ENCODE peak calls at places on chromosomes 6 and 20, in five cellular contexts. G is mucosa of descending colon, K is AG09309, J is H1, Z is PC-3. C is an unnamed sample.

GRCh38 chr20:10119336-10119735 is 84.5 kb downstream of the ANKEF1 start:
- DNase-seq in K (no peak), J (no peak), G (no peak), Z (no peak), C (no peak)

GRCh38 chr6:79947191-79948173 is at the start of gene ELOVL4:
- DNase-seq in K (peak), J (peak), Z (peak), G (peak), C (no peak)

GRCh38 chr20:46307139-46307998 is 929 bp downstream of the CDH22 start:
- DNase-seq in K (no peak), Z (peak), G (peak), J (peak), C (no peak)

GRCh38 chr6:4185419-4185818 is 50.0 kb upstream of the ECI2 start:
- DNase-seq in Z (no peak), J (no peak), G (no peak), K (no peak), C (no peak)

GRCh38 chr6:136566007-136566487 is 15.8 kb upstream of the MAP7 start:
- DNase-seq in J (no peak), G (peak), Z (peak), K (no peak), C (no peak)

GRCh38 chr20:46406986-46407670 is 713 bp upstream of the ELMO2 start:
- DNase-seq in J (no peak), Z (peak), G (peak), K (no peak), C (no peak)

GRCh38 chr6:46098678-46099077 is 31.1 kb upstream of the ENPP4 start:
- DNase-seq in G (peak), K (no peak), Z (peak), J (no peak), C (no peak)

GRCh38 chr6:139904158-139904533 is 529.7 kb upstream of the CITED2 start:
- DNase-seq in G (no peak), J (no peak), K (no peak), Z (no peak), C (no peak)

GRCh38 chr6:148463671-148464070 is 121.0 kb downstream of the SASH1 start:
- DNase-seq in Z (no peak), G (no peak), J (no peak), K (no peak), C (no peak)

GRCh38 chr6:163579111-163579879 is 164.8 kb downstream of the QKI start:
- DNase-seq in G (no peak), Z (no peak), J (no peak), K (no peak), C (no peak)

GRCh38 chr20:11195169-11195568 is 521.4 kb upstream of the JAG1 start:
- DNase-seq in G (peak), J (no peak), Z (no peak), K (no peak), C (no peak)

GRCh38 chr6:18509871-18510643 is 122.9 kb downstream of the RNF144B start:
- DNase-seq in G (no peak), J (no peak), Z (no peak), K (peak), C (no peak)

GRCh38 chr6:35049885-35050284 is 91.3 kb downstream of the TCP11 start:
- DNase-seq in K (peak), J (no peak), Z (no peak), G (peak), C (peak)

GRCh38 chr20:50731930-50732690 is 730 bp downstream of the PARD6B start:
- DNase-seq in J (no peak), G (no peak), Z (peak), K (no peak), C (no peak)

GRCh38 chr6:3696525-3696924 is 55.0 kb downstream of the PXDC1 start:
- DNase-seq in K (no peak), G (no peak), J (no peak), Z (no peak), C (no peak)

GRCh38 chr6:161480416-161481165 is 206.7 kb upstream of the AGPAT4 start:
- DNase-seq in G (no peak), Z (no peak), J (no peak), K (no peak), C (no peak)

DNA sequence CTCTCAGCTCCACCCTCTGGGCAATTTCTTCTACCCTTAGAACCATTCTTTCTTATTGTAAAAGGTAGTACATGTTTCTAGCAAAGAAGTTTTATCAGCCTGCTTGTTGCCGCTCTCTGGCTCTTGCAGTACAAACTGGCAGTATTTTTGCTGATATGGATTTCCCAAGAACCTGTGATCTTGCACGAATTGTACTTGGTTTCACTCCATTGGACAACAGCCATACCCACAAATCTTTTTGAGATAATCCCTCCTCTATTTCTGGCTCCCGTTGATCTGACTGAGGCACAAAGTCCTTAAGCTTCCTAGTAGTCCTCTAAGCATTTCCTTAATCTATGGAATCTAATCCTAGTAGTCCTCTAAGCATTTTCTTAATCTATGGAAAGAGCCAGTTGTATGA is 487.0 kb upstream of the PTCHD4 start:
- DNase-seq in K (no peak), Z (no peak), G (no peak), J (no peak), C (no peak)
- TF ChIP-seq CTCF in K (no peak), Z (no peak), G (no peak), J (no peak), C (no peak)

GRCh38 chr6:169190970-169191369 is 62.7 kb downstream of the THBS2 start:
- DNase-seq in K (no peak), J (no peak), G (no peak), Z (no peak), C (no peak)

GRCh38 chr6:169189686-169190085 is 64.0 kb downstream of the THBS2 start:
- DNase-seq in Z (no peak), J (no peak), G (no peak), K (no peak), C (no peak)

GRCh38 chr6:169190144-169190584 is 63.5 kb downstream of the THBS2 start:
- DNase-seq in G (peak), Z (no peak), J (no peak), K (peak), C (peak)

GRCh38 chr6:169188051-169188863 is 65.4 kb downstream of the THBS2 start:
- DNase-seq in K (peak), Z (peak), G (no peak), J (no peak), C (no peak)

DNA sequence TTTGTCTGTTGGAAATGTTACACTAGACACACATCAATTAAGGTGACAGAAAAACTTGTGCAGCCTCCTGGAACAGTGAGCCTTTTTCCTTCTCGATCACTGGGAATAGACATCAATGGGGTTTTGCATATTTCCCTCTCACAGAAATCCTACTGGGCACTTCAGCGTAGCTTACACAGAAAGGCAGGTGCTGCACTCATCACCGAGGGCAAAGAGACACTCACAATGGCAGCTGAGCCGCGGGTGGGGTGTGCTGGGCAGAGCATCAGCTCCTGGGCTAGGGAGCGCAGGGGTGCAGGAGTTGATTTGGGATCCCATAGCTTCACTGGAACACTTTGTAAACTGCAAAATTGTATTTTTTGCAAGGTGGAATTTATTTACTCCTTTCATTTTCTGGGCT is 64.4 kb downstream of the THBS2 start:
- DNase-seq in K (no peak), G (no peak), J (no peak), Z (no peak), C (no peak)
- H3K4me3 ChIP-seq in K (no peak), G (no peak), J (no peak), Z (no peak), C (no peak)

DNA sequence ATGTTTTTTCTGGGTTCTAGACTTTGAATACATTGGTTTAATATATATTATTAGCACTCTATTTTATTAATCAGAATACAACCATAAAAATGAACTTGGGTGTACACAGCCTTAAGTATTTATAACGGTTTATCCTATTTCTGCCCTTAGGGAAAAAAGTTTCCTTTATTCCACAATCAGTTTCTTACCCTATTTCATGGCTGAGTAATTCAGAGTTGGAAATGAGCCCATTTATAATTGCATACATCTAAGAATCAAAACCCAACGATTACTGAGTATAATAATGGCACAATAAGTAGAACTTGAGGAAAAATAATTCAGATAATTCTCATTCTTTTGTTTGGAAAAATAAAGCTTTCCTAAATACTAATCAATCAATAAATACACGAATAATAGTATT is 161.8 kb upstream of the TBX18 start:
- DNase-seq in J (no peak), Z (no peak), K (no peak), G (no peak), C (no peak)
- TF ChIP-seq CTCF in J (no peak), Z (no peak), K (no peak), G (no peak), C (no peak)

GRCh38 chr6:156703719-156704118 is 73.5 kb upstream of the ARID1B start:
- DNase-seq in Z (no peak), J (no peak), K (no peak), G (no peak), C (no peak)

GRCh38 chr6:156699017-156699421 is 78.2 kb upstream of the ARID1B start:
- DNase-seq in G (no peak), K (no peak), J (no peak), Z (peak), C (no peak)

GRCh38 chr6:156700440-156701057 is 76.6 kb upstream of the ARID1B start:
- DNase-seq in J (no peak), Z (no peak), G (no peak), K (no peak), C (no peak)

GRCh38 chr6:156698239-156699016 is 78.8 kb upstream of the ARID1B start:
- DNase-seq in J (no peak), K (no peak), Z (no peak), G (peak), C (no peak)

GRCh38 chr6:156701961-156702360 is 75.2 kb upstream of the ARID1B start:
- DNase-seq in G (no peak), K (no peak), Z (no peak), J (no peak), C (no peak)
- H3K4me3 ChIP-seq in G (no peak), K (no peak), Z (no peak), J (no peak), C (no peak)

GRCh38 chr20:8487715-8488114 is 355.6 kb downstream of the PLCB1 start:
- DNase-seq in K (no peak), J (no peak), Z (no peak), G (no peak), C (no peak)

GRCh38 chr20:8490076-8490830 is 358.2 kb downstream of the PLCB1 start:
- DNase-seq in K (no peak), J (no peak), G (no peak), Z (no peak), C (no peak)

GRCh38 chr20:8489094-8489883 is 357.2 kb downstream of the PLCB1 start:
- DNase-seq in G (no peak), J (no peak), Z (no peak), K (no peak), C (no peak)

DNA sequence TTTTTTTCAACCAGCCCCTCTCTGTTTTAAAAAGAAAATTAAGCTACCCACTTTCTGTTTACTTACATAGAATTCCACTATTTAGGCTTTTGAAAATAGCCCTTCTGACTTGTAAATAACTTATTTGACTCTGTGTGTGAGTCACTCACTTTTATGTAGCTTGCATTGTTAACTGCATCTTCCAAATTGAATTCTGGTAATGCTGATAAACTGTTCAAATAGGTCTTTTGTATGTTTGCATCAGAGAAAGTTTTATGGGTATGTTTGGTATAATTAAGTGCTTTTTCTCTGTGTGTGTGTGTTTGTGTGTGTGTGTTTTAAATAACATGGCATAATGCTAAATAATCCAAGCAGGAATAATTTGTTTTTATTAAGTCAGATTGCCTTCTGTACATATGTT is 360.1 kb downstream of the PLCB1 start:
- DNase-seq in Z (no peak), G (no peak), J (no peak), K (no peak), C (no peak)
- TF ChIP-seq CTCF in Z (no peak), G (no peak), J (no peak), K (no peak), C (no peak)

C was measured in AG04449.